ENCODE peak calls at places on chromosomes 3 and 15, in four cellular contexts. R is SK-N-SH, J is H1, W is K562. K is an unnamed sample.

GRCh38 chr3:127395663-127396320 is 107.9 kb upstream of the PRR20G start:
- DNase-seq in W (no peak), R (no peak), J (no peak), K (no peak)

GRCh38 chr3:187186801-187187421 is 10.4 kb upstream of the RTP1 start:
- DNase-seq in R (no peak), W (peak), J (no peak), K (no peak)

GRCh38 chr15:55270301-55270700 is 19.3 kb downstream of the RAB27A start:
- DNase-seq in J (no peak), R (peak), W (no peak), K (no peak)

GRCh38 chr3:64915778-64916177 is 228.0 kb upstream of the ADAMTS9 start:
- DNase-seq in J (no peak), R (no peak), W (peak), K (no peak)

GRCh38 chr15:34708422-34708821 is 46.4 kb downstream of the GJD2 start:
- DNase-seq in R (peak), W (peak), J (no peak), K (no peak)

GRCh38 chr15:28167042-28167441 is 67.9 kb upstream of the OCA2 start:
- DNase-seq in R (no peak), W (no peak), J (no peak), K (no peak)

GRCh38 chr3:117399311-117400068 is 689.9 kb downstream of the TUSC7 start:
- DNase-seq in W (no peak), J (no peak), R (no peak), K (no peak)

GRCh38 chr15:48177383-48177874 is 666 bp downstream of the MYEF2 start:
- DNase-seq in R (peak), J (no peak), W (no peak), K (peak)

GRCh38 chr3:18080198-18080689 is 337.8 kb upstream of the TBC1D5 start:
- DNase-seq in J (no peak), R (no peak), W (no peak), K (no peak)

GRCh38 chr3:177792363-177793030 is 595.2 kb upstream of the TBL1XR1 start:
- DNase-seq in W (no peak), R (no peak), J (no peak), K (no peak)

GRCh38 chr3:172061724-172062184 is 22.4 kb downstream of the FNDC3B start:
- DNase-seq in R (no peak), W (no peak), J (no peak), K (peak)

GRCh38 chr3:171774516-171774915 is 35.8 kb downstream of the PLD1 start:
- DNase-seq in J (no peak), R (no peak), W (no peak), K (no peak)

GRCh38 chr15:43134157-43134637 is 811 bp downstream of the TMEM62 start:
- DNase-seq in J (no peak), R (peak), W (peak), K (no peak)

GRCh38 chr3:140850210-140850955 is 91.3 kb upstream of the SLC25A36 start:
- DNase-seq in W (no peak), R (no peak), J (no peak), K (no peak)

GRCh38 chr3:110944782-110945181 is 126.8 kb upstream of the NECTIN3 start:
- DNase-seq in W (no peak), J (no peak), R (no peak), K (no peak)

GRCh38 chr3:125317761-125318496 is 57.2 kb downstream of the ZNF148 start:
- DNase-seq in J (no peak), W (no peak), R (no peak), K (no peak)
- TF ChIP-seq NRF1 in J (no peak), W (no peak), R (no peak), K (no peak)

GRCh38 chr15:68231102-68231818 is 1.7 kb upstream of the CLN6 start:
- DNase-seq in J (peak), R (peak), W (no peak), K (no peak)

GRCh38 chr15:68228971-68229385 is 550 bp downstream of the CLN6 start:
- DNase-seq in J (no peak), R (no peak), W (no peak), K (no peak)

GRCh38 chr15:68230157-68231100 is 901 bp upstream of the CLN6 start:
- DNase-seq in R (peak), J (peak), W (no peak), K (peak)

GRCh38 chr15:68228143-68228970 is 1.2 kb downstream of the CLN6 start:
- DNase-seq in J (no peak), R (peak), W (no peak), K (no peak)

GRCh38 chr15:68229386-68230156 is at the start of gene CLN6:
- DNase-seq in R (peak), J (peak), W (peak), K (peak)
- TF ChIP-seq NRF1 in R (peak), J (no peak), W (peak), K (no peak)

DNA sequence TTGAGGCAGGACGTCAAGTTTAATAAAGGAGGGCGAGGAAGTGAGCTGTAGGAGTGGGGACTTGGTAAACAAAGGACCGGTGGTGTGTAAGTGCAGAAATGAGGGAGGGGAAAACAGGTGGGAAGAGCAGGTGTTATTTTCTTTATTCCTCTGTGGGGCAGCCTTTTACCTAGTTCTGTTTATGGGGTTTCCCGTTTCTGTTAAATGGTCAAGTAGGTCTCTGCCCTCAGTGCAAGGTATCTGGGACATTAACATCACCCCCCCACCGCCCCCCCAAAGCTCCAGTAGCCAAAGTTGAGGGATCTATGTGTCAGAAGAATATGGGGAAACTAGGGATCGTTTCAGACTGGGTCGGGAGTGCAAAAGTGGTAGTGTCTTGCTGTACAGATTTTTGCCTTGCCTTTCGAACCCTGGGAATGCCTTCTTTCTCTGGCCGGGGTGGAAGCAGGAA is 898 bp downstream of the MGA start:
- DNase-seq in J (no peak), R (peak), W (peak), K (no peak)
- TF ChIP-seq NRF1 in J (no peak), R (no peak), W (no peak), K (no peak)

GRCh38 chr15:60941448-60941847 is 287.7 kb downstream of the RORA start:
- DNase-seq in J (no peak), R (no peak), W (no peak), K (no peak)

GRCh38 chr15:60949034-60949977 is 279.8 kb downstream of the RORA start:
- DNase-seq in J (no peak), W (no peak), R (no peak), K (no peak)

DNA sequence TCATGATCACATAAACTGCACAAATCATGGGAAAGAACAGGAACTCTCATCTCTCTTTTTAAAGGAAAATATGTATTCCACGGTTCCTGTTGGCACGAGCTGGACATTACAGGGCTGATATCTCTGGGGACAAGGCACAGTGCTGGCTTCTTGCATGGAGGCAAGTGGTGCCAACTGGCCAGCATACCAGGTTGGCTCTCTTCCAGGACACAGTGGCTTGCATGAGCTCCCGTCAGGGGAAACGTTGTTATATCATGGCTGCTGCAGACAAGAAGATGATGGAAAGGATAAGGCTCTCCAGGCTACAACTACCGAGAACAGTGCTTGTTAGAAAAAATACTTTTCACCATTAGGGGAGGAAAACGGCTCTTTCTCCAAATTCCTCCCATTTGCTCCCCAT is 283.9 kb downstream of the RORA start:
- DNase-seq in J (no peak), W (no peak), R (peak), K (no peak)
- TF ChIP-seq NRF1 in J (no peak), W (no peak), R (no peak), K (no peak)

K was measured in GM12878.